ENCODE peak calls at places on chromosomes 16 and 17, in six cellular contexts. One of them, this sample, is unnamed.

GRCh38 chr16:85634747-85635544 is 21.8 kb downstream of the GSE1 start:
- DNase-seq in kidney epithelial cell: no peak
- DNase-seq in activated naive CD8-positive, alpha-beta T cell treated with anti-CD3 and anti-CD28 coated beads for 36 hours: no peak
- DNase-seq in iPS-NIHi11: peak; percentile 74
- DNase-seq in globus pallidus: no peak
- DNase-seq in PC-9: no peak
- DNase-seq in this sample: no peak

GRCh38 chr17:20300399-20301037 is 166.8 kb downstream of the LGALS9B start:
- DNase-seq in kidney epithelial cell: no peak
- DNase-seq in activated naive CD8-positive, alpha-beta T cell treated with anti-CD3 and anti-CD28 coated beads for 36 hours: no peak
- DNase-seq in iPS-NIHi11: no peak
- DNase-seq in PC-9: no peak
- DNase-seq in globus pallidus: peak; percentile 32
- DNase-seq in this sample: no peak

GRCh38 chr17:68457168-68457538 is at the start of gene WIPI1:
- DNase-seq in PC-9: no peak
- DNase-seq in activated naive CD8-positive, alpha-beta T cell treated with anti-CD3 and anti-CD28 coated beads for 36 hours: no peak
- DNase-seq in globus pallidus: no peak
- DNase-seq in iPS-NIHi11: no peak
- DNase-seq in kidney epithelial cell: no peak
- DNase-seq in this sample: no peak

GRCh38 chr17:21505819-21506815 is 130.0 kb downstream of the KCNJ12 start:
- DNase-seq in PC-9: no peak
- DNase-seq in globus pallidus: no peak
- DNase-seq in iPS-NIHi11: no peak
- DNase-seq in kidney epithelial cell: no peak
- DNase-seq in activated naive CD8-positive, alpha-beta T cell treated with anti-CD3 and anti-CD28 coated beads for 36 hours: no peak
- DNase-seq in this sample: no peak

GRCh38 chr16:73028721-73029361 is 19.1 kb downstream of the ZFHX3 start:
- DNase-seq in activated naive CD8-positive, alpha-beta T cell treated with anti-CD3 and anti-CD28 coated beads for 36 hours: no peak
- DNase-seq in kidney epithelial cell: no peak
- DNase-seq in PC-9: no peak
- DNase-seq in iPS-NIHi11: no peak
- DNase-seq in globus pallidus: no peak
- DNase-seq in this sample: no peak

GRCh38 chr16:31464348-31464769 is 5.1 kb downstream of the ARMC5 start:
- DNase-seq in kidney epithelial cell: no peak
- DNase-seq in activated naive CD8-positive, alpha-beta T cell treated with anti-CD3 and anti-CD28 coated beads for 36 hours: no peak
- DNase-seq in PC-9: no peak
- DNase-seq in iPS-NIHi11: no peak
- DNase-seq in globus pallidus: no peak
- DNase-seq in this sample: no peak

GRCh38 chr16:1614226-1615102 is 2.3 kb downstream of the CRAMP1 start:
- DNase-seq in activated naive CD8-positive, alpha-beta T cell treated with anti-CD3 and anti-CD28 coated beads for 36 hours: peak; percentile 38
- DNase-seq in globus pallidus: no peak
- DNase-seq in PC-9: peak; percentile 18
- DNase-seq in iPS-NIHi11: peak; percentile 73
- DNase-seq in kidney epithelial cell: no peak
- DNase-seq in this sample: peak; percentile 48

GRCh38 chr17:39867891-39868553 is at the start of gene ZPBP2:
- DNase-seq in activated naive CD8-positive, alpha-beta T cell treated with anti-CD3 and anti-CD28 coated beads for 36 hours: peak; percentile 61
- DNase-seq in globus pallidus: no peak
- DNase-seq in iPS-NIHi11: no peak
- DNase-seq in PC-9: no peak
- DNase-seq in kidney epithelial cell: no peak
- DNase-seq in this sample: no peak

GRCh38 chr17:1673041-1673790 is 11.5 kb downstream of the PRPF8 start:
- DNase-seq in globus pallidus: no peak
- DNase-seq in PC-9: no peak
- DNase-seq in activated naive CD8-positive, alpha-beta T cell treated with anti-CD3 and anti-CD28 coated beads for 36 hours: no peak
- DNase-seq in iPS-NIHi11: no peak
- DNase-seq in kidney epithelial cell: no peak
- DNase-seq in this sample: no peak

GRCh38 chr16:988465-989353 is 7.1 kb downstream of the SOX8 start:
- DNase-seq in activated naive CD8-positive, alpha-beta T cell treated with anti-CD3 and anti-CD28 coated beads for 36 hours: no peak
- DNase-seq in kidney epithelial cell: no peak
- DNase-seq in iPS-NIHi11: peak; percentile 26
- DNase-seq in PC-9: no peak
- DNase-seq in globus pallidus: peak; percentile 68
- DNase-seq in this sample: no peak

GRCh38 chr17:8012996-8013640 is 10.7 kb downstream of the GUCY2D start:
- DNase-seq in kidney epithelial cell: no peak
- DNase-seq in activated naive CD8-positive, alpha-beta T cell treated with anti-CD3 and anti-CD28 coated beads for 36 hours: no peak
- DNase-seq in iPS-NIHi11: no peak
- DNase-seq in PC-9: no peak
- DNase-seq in globus pallidus: no peak
- DNase-seq in this sample: no peak

GRCh38 chr16:4369006-4369766 is 2.5 kb upstream of the VASN start:
- DNase-seq in iPS-NIHi11: no peak
- DNase-seq in kidney epithelial cell: no peak
- DNase-seq in globus pallidus: no peak
- DNase-seq in PC-9: peak; percentile 94
- DNase-seq in activated naive CD8-positive, alpha-beta T cell treated with anti-CD3 and anti-CD28 coated beads for 36 hours: no peak
- DNase-seq in this sample: no peak

GRCh38 chr17:39675390-39676082 is 7.3 kb downstream of the PNMT start:
- DNase-seq in kidney epithelial cell: no peak
- DNase-seq in globus pallidus: no peak
- DNase-seq in iPS-NIHi11: no peak
- DNase-seq in PC-9: peak; percentile 9
- DNase-seq in activated naive CD8-positive, alpha-beta T cell treated with anti-CD3 and anti-CD28 coated beads for 36 hours: no peak
- DNase-seq in this sample: no peak

GRCh38 chr16:84548508-84548907 is 44.0 kb upstream of the MEAK7 start:
- DNase-seq in globus pallidus: peak; percentile 55
- DNase-seq in iPS-NIHi11: no peak
- DNase-seq in activated naive CD8-positive, alpha-beta T cell treated with anti-CD3 and anti-CD28 coated beads for 36 hours: no peak
- DNase-seq in PC-9: no peak
- DNase-seq in kidney epithelial cell: no peak
- DNase-seq in this sample: no peak

GRCh38 chr17:9225305-9226101 is 204.2 kb downstream of the NTN1 start:
- DNase-seq in PC-9: no peak
- DNase-seq in globus pallidus: no peak
- DNase-seq in iPS-NIHi11: peak; percentile 78
- DNase-seq in kidney epithelial cell: no peak
- DNase-seq in activated naive CD8-positive, alpha-beta T cell treated with anti-CD3 and anti-CD28 coated beads for 36 hours: no peak
- DNase-seq in this sample: peak; percentile 18

GRCh38 chr16:30104492-30104891 is 8.5 kb upstream of the YPEL3 start:
- DNase-seq in activated naive CD8-positive, alpha-beta T cell treated with anti-CD3 and anti-CD28 coated beads for 36 hours: no peak
- DNase-seq in iPS-NIHi11: peak; percentile 32
- DNase-seq in PC-9: peak; percentile 97
- DNase-seq in globus pallidus: no peak
- DNase-seq in kidney epithelial cell: no peak
- DNase-seq in this sample: no peak

GRCh38 chr16:7772722-7773121 is 440.1 kb downstream of the RBFOX1 start:
- DNase-seq in kidney epithelial cell: no peak
- DNase-seq in globus pallidus: no peak
- DNase-seq in activated naive CD8-positive, alpha-beta T cell treated with anti-CD3 and anti-CD28 coated beads for 36 hours: no peak
- DNase-seq in PC-9: no peak
- DNase-seq in iPS-NIHi11: no peak
- DNase-seq in this sample: no peak

GRCh38 chr16:24689128-24689527 is 40.3 kb upstream of the TNRC6A start:
- DNase-seq in iPS-NIHi11: peak; percentile 50
- DNase-seq in kidney epithelial cell: no peak
- DNase-seq in PC-9: no peak
- DNase-seq in activated naive CD8-positive, alpha-beta T cell treated with anti-CD3 and anti-CD28 coated beads for 36 hours: no peak
- DNase-seq in globus pallidus: peak; percentile 43
- DNase-seq in this sample: no peak

GRCh38 chr16:89096768-89097527 is 3.3 kb downstream of the ACSF3 start:
- DNase-seq in activated naive CD8-positive, alpha-beta T cell treated with anti-CD3 and anti-CD28 coated beads for 36 hours: peak; percentile 66
- DNase-seq in kidney epithelial cell: no peak
- DNase-seq in iPS-NIHi11: no peak
- DNase-seq in PC-9: no peak
- DNase-seq in globus pallidus: no peak
- DNase-seq in this sample: no peak

GRCh38 chr16:88059701-88060386 is 108.6 kb downstream of the BANP start:
- DNase-seq in kidney epithelial cell: no peak
- DNase-seq in globus pallidus: no peak
- DNase-seq in PC-9: no peak
- DNase-seq in iPS-NIHi11: no peak
- DNase-seq in activated naive CD8-positive, alpha-beta T cell treated with anti-CD3 and anti-CD28 coated beads for 36 hours: no peak
- DNase-seq in this sample: no peak

GRCh38 chr17:17109231-17109630 is 67.0 kb downstream of the MPRIP start:
- DNase-seq in kidney epithelial cell: no peak
- DNase-seq in iPS-NIHi11: no peak
- DNase-seq in globus pallidus: no peak
- DNase-seq in activated naive CD8-positive, alpha-beta T cell treated with anti-CD3 and anti-CD28 coated beads for 36 hours: no peak
- DNase-seq in PC-9: no peak
- DNase-seq in this sample: peak; percentile 10

GRCh38 chr16:30924086-30924714 is 828 bp downstream of the FBXL19 start:
- DNase-seq in iPS-NIHi11: peak; percentile 35
- DNase-seq in PC-9: no peak
- DNase-seq in kidney epithelial cell: no peak
- DNase-seq in globus pallidus: no peak
- DNase-seq in activated naive CD8-positive, alpha-beta T cell treated with anti-CD3 and anti-CD28 coated beads for 36 hours: no peak
- DNase-seq in this sample: no peak

GRCh38 chr17:34633351-34633750 is 54.0 kb downstream of the TMEM132E start:
- DNase-seq in kidney epithelial cell: no peak
- DNase-seq in iPS-NIHi11: peak; percentile 46
- DNase-seq in globus pallidus: no peak
- DNase-seq in PC-9: no peak
- DNase-seq in activated naive CD8-positive, alpha-beta T cell treated with anti-CD3 and anti-CD28 coated beads for 36 hours: no peak
- DNase-seq in this sample: no peak

GRCh38 chr17:74241434-74241833 is 28.1 kb downstream of the TTYH2 start:
- DNase-seq in PC-9: no peak
- DNase-seq in kidney epithelial cell: no peak
- DNase-seq in globus pallidus: peak; percentile 73
- DNase-seq in iPS-NIHi11: no peak
- DNase-seq in activated naive CD8-positive, alpha-beta T cell treated with anti-CD3 and anti-CD28 coated beads for 36 hours: no peak
- DNase-seq in this sample: peak; percentile 48

GRCh38 chr16:3074860-3075545 is 9.6 kb downstream of the IL32 start:
- DNase-seq in activated naive CD8-positive, alpha-beta T cell treated with anti-CD3 and anti-CD28 coated beads for 36 hours: peak; percentile 81
- DNase-seq in globus pallidus: no peak
- DNase-seq in iPS-NIHi11: no peak
- DNase-seq in kidney epithelial cell: no peak
- DNase-seq in PC-9: no peak
- DNase-seq in this sample: no peak

GRCh38 chr17:46020998-46021397 is 21.9 kb downstream of the STH start:
- DNase-seq in activated naive CD8-positive, alpha-beta T cell treated with anti-CD3 and anti-CD28 coated beads for 36 hours: no peak
- DNase-seq in kidney epithelial cell: no peak
- DNase-seq in iPS-NIHi11: no peak
- DNase-seq in globus pallidus: no peak
- DNase-seq in PC-9: no peak
- DNase-seq in this sample: no peak